ENCODE peak calls at places on chromosomes 4 and X, in five cellular contexts. One of them, this sample, is unnamed.

GRCh38 chr4:25970241-25970675 is 56.2 kb downstream of the SMIM20 start:
- DNase-seq in K562: no peak
- DNase-seq in HCT116: no peak
- DNase-seq in HepG2: no peak
- DNase-seq in IMR-90: no peak
- DNase-seq in this sample: no peak

GRCh38 chrX:63128509-63128908 is 222.6 kb downstream of the SPIN4 start:
- DNase-seq in HepG2: peak; percentile 11
- DNase-seq in K562: peak; percentile 23
- DNase-seq in HCT116: peak; percentile 16
- DNase-seq in IMR-90: peak; percentile 9
- DNase-seq in this sample: peak; percentile 1

GRCh38 chr4:84504821-84505220 is 5.7 kb upstream of the NKX6-1 start:
- DNase-seq in HCT116: no peak
- DNase-seq in HepG2: no peak
- DNase-seq in K562: no peak
- DNase-seq in IMR-90: no peak
- DNase-seq in this sample: no peak

GRCh38 chrX:36214924-36215323 is 295.4 kb downstream of the CFAP47 start:
- DNase-seq in HepG2: no peak
- DNase-seq in HCT116: no peak
- DNase-seq in K562: no peak
- DNase-seq in IMR-90: no peak
- DNase-seq in this sample: no peak

GRCh38 chrX:83469551-83469950 is 38.5 kb upstream of the POU3F4 start:
- DNase-seq in HepG2: peak; percentile 6
- DNase-seq in IMR-90: peak; percentile 1
- DNase-seq in K562: peak; percentile 1
- DNase-seq in HCT116: no peak
- DNase-seq in this sample: peak; percentile 15

GRCh38 chrX:26649534-26649933 is 433.6 kb downstream of the MAGEB5 start:
- DNase-seq in IMR-90: peak; percentile 27
- DNase-seq in K562: peak; percentile 29
- DNase-seq in HCT116: peak; percentile 40
- DNase-seq in HepG2: peak; percentile 4
- DNase-seq in this sample: peak; percentile 11

GRCh38 chr4:126697748-126698147 is 935.0 kb upstream of the INTU start:
- DNase-seq in K562: no peak
- DNase-seq in HCT116: no peak
- DNase-seq in IMR-90: peak; percentile 84
- DNase-seq in HepG2: no peak
- DNase-seq in this sample: no peak

GRCh38 chr4:118921736-118922135 is 33.1 kb downstream of the SYNPO2 start:
- DNase-seq in K562: no peak
- DNase-seq in HCT116: no peak
- DNase-seq in IMR-90: no peak
- DNase-seq in HepG2: no peak
- DNase-seq in this sample: no peak

GRCh38 chrX:13169688-13170087 is 125.3 kb upstream of the FAM9C start:
- DNase-seq in K562: no peak
- DNase-seq in HCT116: no peak
- DNase-seq in HepG2: no peak
- DNase-seq in IMR-90: no peak
- DNase-seq in this sample: no peak

GRCh38 chr4:6087669-6088068 is 69.4 kb upstream of the C4orf50 start:
- DNase-seq in HCT116: peak; percentile 51
- DNase-seq in K562: peak; percentile 33
- DNase-seq in IMR-90: peak; percentile 28
- DNase-seq in HepG2: peak; percentile 39
- DNase-seq in this sample: peak; percentile 73

GRCh38 chrX:22135171-22135711 is 103.1 kb downstream of the PHEX start:
- DNase-seq in HepG2: no peak
- DNase-seq in K562: no peak
- DNase-seq in HCT116: no peak
- DNase-seq in IMR-90: peak; percentile 45
- DNase-seq in this sample: no peak

GRCh38 chr4:71293705-71294104 is 45.1 kb upstream of the SLC4A4 start:
- DNase-seq in IMR-90: peak; percentile 93
- DNase-seq in HCT116: no peak
- DNase-seq in K562: no peak
- DNase-seq in HepG2: no peak
- DNase-seq in this sample: no peak

GRCh38 chr4:124152130-124152529 is 560.4 kb downstream of the ANKRD50 start:
- DNase-seq in HCT116: no peak
- DNase-seq in IMR-90: no peak
- DNase-seq in K562: no peak
- DNase-seq in HepG2: no peak
- DNase-seq in this sample: no peak

GRCh38 chr4:6420972-6421371 is 51.4 kb downstream of the PPP2R2C start:
- DNase-seq in HCT116: no peak
- DNase-seq in IMR-90: no peak
- DNase-seq in K562: peak; percentile 9
- DNase-seq in HepG2: no peak
- DNase-seq in this sample: no peak

GRCh38 chr4:7256989-7257810 is 64.9 kb downstream of the SORCS2 start:
- DNase-seq in HepG2: no peak
- DNase-seq in K562: no peak
- DNase-seq in HCT116: no peak
- DNase-seq in IMR-90: no peak
- DNase-seq in this sample: peak; percentile 64

GRCh38 chr4:87849612-87850011 is 16.8 kb downstream of the MEPE start:
- DNase-seq in IMR-90: peak; percentile 11
- DNase-seq in K562: no peak
- DNase-seq in HepG2: no peak
- DNase-seq in HCT116: no peak
- DNase-seq in this sample: no peak

GRCh38 chrX:35380808-35381700 is 417.1 kb upstream of the MAGEB16 start:
- DNase-seq in HCT116: no peak
- DNase-seq in IMR-90: peak; percentile 20
- DNase-seq in K562: peak; percentile 2
- DNase-seq in HepG2: peak; percentile 0
- DNase-seq in this sample: peak; percentile 16

GRCh38 chr4:150363721-150364688 is 217.9 kb upstream of the MAB21L2 start:
- DNase-seq in HCT116: no peak
- DNase-seq in K562: no peak
- DNase-seq in HepG2: no peak
- DNase-seq in IMR-90: no peak
- DNase-seq in this sample: no peak

GRCh38 chr4:52376107-52376704 is 282.9 kb downstream of the USP46 start:
- DNase-seq in K562: peak; percentile 57
- DNase-seq in IMR-90: peak; percentile 47
- DNase-seq in HepG2: peak; percentile 45
- DNase-seq in HCT116: peak; percentile 33
- DNase-seq in this sample: peak; percentile 41
- TF ChIP-seq RAD21 in K562: peak; percentile 60
- TF ChIP-seq RAD21 in IMR-90: peak; percentile 69
- TF ChIP-seq RAD21 in HepG2: peak; percentile 16
- TF ChIP-seq RAD21 in HCT116: peak; percentile 76
- TF ChIP-seq RAD21 in this sample: peak; percentile 86

DNA sequence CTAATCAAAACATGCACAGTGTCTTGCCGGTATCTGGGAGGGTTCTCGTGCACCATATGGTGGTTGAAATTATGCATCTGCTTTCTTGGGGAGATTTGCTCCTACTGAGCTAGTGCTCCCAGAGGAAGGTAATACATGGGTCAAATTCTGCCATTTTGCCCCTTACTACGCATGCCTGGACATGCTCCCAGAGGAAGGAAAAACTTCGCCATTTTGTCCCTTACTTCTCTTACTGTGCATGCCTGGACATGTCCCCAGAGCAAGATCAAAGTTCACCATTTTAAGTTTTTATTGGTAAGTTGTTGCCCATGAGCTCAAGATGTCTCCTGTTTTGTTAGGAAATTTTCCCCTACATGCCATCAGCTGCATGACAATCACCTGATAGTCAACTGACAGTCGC is 252.1 kb upstream of the KLHL4 start:
- DNase-seq in K562: no peak
- DNase-seq in HCT116: no peak
- DNase-seq in IMR-90: no peak
- DNase-seq in HepG2: no peak
- DNase-seq in this sample: no peak
- H2AFZ ChIP-seq in K562: no peak overlapping the region
- H2AFZ ChIP-seq in HCT116: no peak overlapping the region
- H2AFZ ChIP-seq in IMR-90: no peak overlapping the region
- H2AFZ ChIP-seq in HepG2: peak overlapping the region; percentile 54
- H2AFZ ChIP-seq in this sample: peak overlapping the region; percentile 39

DNA sequence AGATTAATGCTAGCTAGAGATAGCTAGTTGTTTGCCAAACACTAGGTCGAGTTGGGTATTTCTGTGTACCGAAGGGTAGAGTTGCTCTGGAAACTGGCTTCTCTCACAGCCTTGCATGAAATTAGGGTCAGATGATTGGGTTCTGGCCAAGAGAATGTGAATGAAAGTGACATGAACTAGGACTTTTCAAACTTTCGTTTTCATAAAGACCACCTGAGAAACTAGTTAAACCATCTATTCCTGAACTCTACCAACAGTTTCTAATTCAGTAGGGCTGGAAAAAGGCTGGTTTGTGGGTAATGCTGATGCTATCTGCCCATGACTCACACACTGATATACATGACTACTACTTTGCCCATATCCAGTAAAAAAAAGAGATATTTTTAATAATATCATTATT is 157.6 kb downstream of the GASK1B start:
- DNase-seq in IMR-90: peak; percentile 60
- DNase-seq in K562: no peak
- DNase-seq in HepG2: no peak
- DNase-seq in HCT116: no peak
- DNase-seq in this sample: no peak
- TF ChIP-seq RAD21 in IMR-90: no peak
- TF ChIP-seq RAD21 in K562: no peak
- TF ChIP-seq RAD21 in HepG2: no peak
- TF ChIP-seq RAD21 in HCT116: no peak
- TF ChIP-seq RAD21 in this sample: no peak

GRCh38 chr4:15239866-15240265 is 188.0 kb upstream of the C1QTNF7 start:
- DNase-seq in HepG2: no peak
- DNase-seq in HCT116: no peak
- DNase-seq in K562: no peak
- DNase-seq in IMR-90: peak; percentile 32
- DNase-seq in this sample: no peak
- H2AFZ ChIP-seq in HepG2: no peak overlapping the region
- H2AFZ ChIP-seq in HCT116: no peak overlapping the region
- H2AFZ ChIP-seq in K562: no peak overlapping the region
- H2AFZ ChIP-seq in IMR-90: no peak overlapping the region
- H2AFZ ChIP-seq in this sample: no peak overlapping the region

GRCh38 chr4:173257732-173258717 is 76.1 kb downstream of the HMGB2 start:
- DNase-seq in HCT116: peak; percentile 63
- DNase-seq in K562: peak; percentile 77
- DNase-seq in IMR-90: peak; percentile 74
- DNase-seq in HepG2: peak; percentile 29
- DNase-seq in this sample: peak; percentile 52
- TF ChIP-seq RAD21 in HCT116: peak; percentile 94
- TF ChIP-seq RAD21 in K562: peak; percentile 84
- TF ChIP-seq RAD21 in IMR-90: peak; percentile 96
- TF ChIP-seq RAD21 in HepG2: no peak
- TF ChIP-seq RAD21 in this sample: peak; percentile 98

DNA sequence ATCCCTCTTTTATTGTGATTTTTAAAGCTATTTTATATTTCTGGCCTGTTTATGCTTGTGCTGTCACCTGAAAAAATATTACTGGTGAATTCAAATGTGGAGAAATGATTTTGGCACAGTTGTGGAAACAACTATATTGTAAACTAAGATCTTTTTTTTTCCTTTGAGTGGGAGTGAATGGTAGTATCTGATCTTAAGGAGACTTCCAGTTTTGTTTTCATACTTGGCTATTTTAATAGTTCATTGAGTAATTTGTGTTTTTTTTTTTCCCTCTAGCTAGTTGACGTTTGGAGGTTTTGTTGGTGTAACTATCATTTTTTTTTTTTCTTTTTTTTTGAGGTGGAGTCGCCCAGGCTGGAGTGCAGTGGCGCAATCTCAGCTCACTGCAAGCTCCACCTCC is 10.5 kb downstream of the STAG2 start:
- DNase-seq in HCT116: no peak
- DNase-seq in HepG2: no peak
- DNase-seq in K562: no peak
- DNase-seq in IMR-90: no peak
- DNase-seq in this sample: no peak
- H2AFZ ChIP-seq in HCT116: no peak overlapping the region
- H2AFZ ChIP-seq in HepG2: no peak overlapping the region
- H2AFZ ChIP-seq in K562: no peak overlapping the region
- H2AFZ ChIP-seq in IMR-90: no peak overlapping the region
- H2AFZ ChIP-seq in this sample: no peak overlapping the region

GRCh38 chr4:105197777-105198176 is 51.1 kb downstream of the TET2 start:
- DNase-seq in HCT116: no peak
- DNase-seq in HepG2: no peak
- DNase-seq in K562: no peak
- DNase-seq in IMR-90: peak; percentile 43
- DNase-seq in this sample: no peak
- TF ChIP-seq RAD21 in HCT116: no peak
- TF ChIP-seq RAD21 in HepG2: no peak
- TF ChIP-seq RAD21 in K562: no peak
- TF ChIP-seq RAD21 in IMR-90: no peak
- TF ChIP-seq RAD21 in this sample: no peak

GRCh38 chr4:186554485-186554884 is 882 bp downstream of the MTNR1A start:
- DNase-seq in IMR-90: no peak
- DNase-seq in HepG2: peak; percentile 14
- DNase-seq in K562: peak; percentile 42
- DNase-seq in HCT116: peak; percentile 37
- DNase-seq in this sample: no peak
- H2AFZ ChIP-seq in IMR-90: peak overlapping the region; percentile 90
- H2AFZ ChIP-seq in HepG2: no peak overlapping the region
- H2AFZ ChIP-seq in K562: peak overlapping the region; percentile 60
- H2AFZ ChIP-seq in HCT116: no peak overlapping the region
- H2AFZ ChIP-seq in this sample: peak overlapping the region; percentile 59

GRCh38 chrX:131671714-131672113 is 127.8 kb downstream of the OR13H1 start:
- DNase-seq in IMR-90: no peak
- DNase-seq in HepG2: no peak
- DNase-seq in K562: no peak
- DNase-seq in HCT116: no peak
- DNase-seq in this sample: peak; percentile 5
- TF ChIP-seq RAD21 in IMR-90: no peak
- TF ChIP-seq RAD21 in HepG2: no peak
- TF ChIP-seq RAD21 in K562: no peak
- TF ChIP-seq RAD21 in HCT116: no peak
- TF ChIP-seq RAD21 in this sample: no peak

GRCh38 chr4:2364654-2365053 is 53.8 kb downstream of the ZFYVE28 start:
- DNase-seq in K562: peak; percentile 78
- DNase-seq in IMR-90: no peak
- DNase-seq in HCT116: no peak
- DNase-seq in HepG2: no peak
- DNase-seq in this sample: no peak
- H2AFZ ChIP-seq in K562: peak overlapping the region; percentile 81
- H2AFZ ChIP-seq in IMR-90: peak overlapping the region; percentile 87
- H2AFZ ChIP-seq in HCT116: no peak overlapping the region
- H2AFZ ChIP-seq in HepG2: no peak overlapping the region
- H2AFZ ChIP-seq in this sample: no peak overlapping the region

This sample was measured in SK-N-SH.